ENCODE peak calls at places on chromosomes 5 and 9, in four cellular contexts. One of them, this sample, is unnamed.
A peak's percentile ranks its signal among the peaks of the same experiment; 100 is the strongest.

GRCh38 chr9:127030814-127031740 is 91.4 kb downstream of the ANGPTL2 start:
- DNase-seq in HCT116: no peak
- DNase-seq in PC-3: no peak
- DNase-seq in neural progenitor cell: no peak
- DNase-seq in this sample: no peak

GRCh38 chr5:18465833-18466681 is 831.8 kb downstream of the TAF11L14 start:
- DNase-seq in HCT116: no peak
- DNase-seq in PC-3: peak; percentile 82
- DNase-seq in neural progenitor cell: peak; percentile 74
- DNase-seq in this sample: peak; percentile 63

GRCh38 chr5:75042511-75042910 is 9.8 kb downstream of the GCNT4 start:
- DNase-seq in HCT116: no peak
- DNase-seq in PC-3: peak; percentile 28
- DNase-seq in neural progenitor cell: no peak
- DNase-seq in this sample: no peak

GRCh38 chr9:93655621-93656425 is 79.4 kb downstream of the PHF2 start:
- DNase-seq in HCT116: no peak
- DNase-seq in PC-3: no peak
- DNase-seq in neural progenitor cell: no peak
- DNase-seq in this sample: no peak

GRCh38 chr9:114410910-114411309 is 23.1 kb upstream of the AKNA start:
- DNase-seq in HCT116: no peak
- DNase-seq in PC-3: no peak
- DNase-seq in neural progenitor cell: no peak
- DNase-seq in this sample: no peak

GRCh38 chr5:79503794-79504495 is 10.0 kb downstream of the HOMER1 start:
- DNase-seq in HCT116: no peak
- DNase-seq in PC-3: peak; percentile 82
- DNase-seq in neural progenitor cell: no peak
- DNase-seq in this sample: no peak

GRCh38 chr9:98251554-98251953 is 3.9 kb downstream of the TBC1D2 start:
- DNase-seq in HCT116: peak; percentile 73
- DNase-seq in PC-3: peak; percentile 80
- DNase-seq in neural progenitor cell: no peak
- DNase-seq in this sample: no peak

GRCh38 chr5:120586646-120587045 is 122.5 kb downstream of the PRR16 start:
- DNase-seq in HCT116: no peak
- DNase-seq in PC-3: no peak
- DNase-seq in neural progenitor cell: no peak
- DNase-seq in this sample: no peak

GRCh38 chr5:1368236-1368635 is 23.3 kb upstream of the CLPTM1L start:
- DNase-seq in HCT116: no peak
- DNase-seq in PC-3: no peak
- DNase-seq in neural progenitor cell: no peak
- DNase-seq in this sample: no peak

GRCh38 chr9:129999123-129999510 is 43.9 kb downstream of the FNBP1 start:
- DNase-seq in HCT116: no peak
- DNase-seq in PC-3: no peak
- DNase-seq in neural progenitor cell: no peak
- DNase-seq in this sample: no peak

GRCh38 chr9:101352892-101353462 is 31.8 kb downstream of the BAAT start:
- DNase-seq in HCT116: no peak
- DNase-seq in PC-3: no peak
- DNase-seq in neural progenitor cell: no peak
- DNase-seq in this sample: no peak

GRCh38 chr9:132732326-132732725 is 62.1 kb downstream of the GTF3C4 start:
- DNase-seq in HCT116: no peak
- DNase-seq in PC-3: no peak
- DNase-seq in neural progenitor cell: no peak
- DNase-seq in this sample: no peak

GRCh38 chr9:128409998-128410397 is 10.7 kb upstream of the CERCAM start:
- DNase-seq in HCT116: no peak
- DNase-seq in PC-3: peak; percentile 43
- DNase-seq in neural progenitor cell: peak; percentile 64
- DNase-seq in this sample: no peak

GRCh38 chr9:130289711-130290241 is 24.2 kb downstream of the HMCN2 start:
- DNase-seq in HCT116: no peak
- DNase-seq in PC-3: no peak
- DNase-seq in neural progenitor cell: no peak
- DNase-seq in this sample: no peak

GRCh38 chr5:96373006-96373405 is 60.0 kb downstream of the PCSK1 start:
- DNase-seq in HCT116: no peak
- DNase-seq in PC-3: no peak
- DNase-seq in neural progenitor cell: no peak
- DNase-seq in this sample: no peak

GRCh38 chr5:140366770-140367630 is 7.0 kb downstream of the SLC4A9 start:
- DNase-seq in HCT116: no peak
- DNase-seq in PC-3: no peak
- DNase-seq in neural progenitor cell: no peak
- DNase-seq in this sample: no peak

GRCh38 chr9:87537625-87538024 is 40.0 kb downstream of the DAPK1 start:
- DNase-seq in HCT116: no peak
- DNase-seq in PC-3: no peak
- DNase-seq in neural progenitor cell: no peak
- DNase-seq in this sample: no peak

GRCh38 chr5:75049581-75050274 is 2.6 kb downstream of the GCNT4 start:
- DNase-seq in HCT116: peak; percentile 68
- DNase-seq in PC-3: peak; percentile 70
- DNase-seq in neural progenitor cell: peak; percentile 79
- DNase-seq in this sample: peak; percentile 45

GRCh38 chr5:1429066-1429465 is 16.2 kb downstream of the SLC6A3 start:
- DNase-seq in HCT116: no peak
- DNase-seq in PC-3: no peak
- DNase-seq in neural progenitor cell: no peak
- DNase-seq in this sample: no peak

GRCh38 chr9:90927496-90927895 is 125.9 kb downstream of the SYK start:
- DNase-seq in HCT116: no peak
- DNase-seq in PC-3: peak; percentile 22
- DNase-seq in neural progenitor cell: no peak
- DNase-seq in this sample: no peak

GRCh38 chr5:53114988-53115387 is 5.4 kb upstream of the MOCS2 start:
- DNase-seq in HCT116: no peak
- DNase-seq in PC-3: peak; percentile 45
- DNase-seq in neural progenitor cell: no peak
- DNase-seq in this sample: no peak

GRCh38 chr5:142438573-142438972 is 113.8 kb upstream of the SPRY4 start:
- DNase-seq in HCT116: no peak
- DNase-seq in PC-3: no peak
- DNase-seq in neural progenitor cell: no peak
- DNase-seq in this sample: no peak

DNA sequence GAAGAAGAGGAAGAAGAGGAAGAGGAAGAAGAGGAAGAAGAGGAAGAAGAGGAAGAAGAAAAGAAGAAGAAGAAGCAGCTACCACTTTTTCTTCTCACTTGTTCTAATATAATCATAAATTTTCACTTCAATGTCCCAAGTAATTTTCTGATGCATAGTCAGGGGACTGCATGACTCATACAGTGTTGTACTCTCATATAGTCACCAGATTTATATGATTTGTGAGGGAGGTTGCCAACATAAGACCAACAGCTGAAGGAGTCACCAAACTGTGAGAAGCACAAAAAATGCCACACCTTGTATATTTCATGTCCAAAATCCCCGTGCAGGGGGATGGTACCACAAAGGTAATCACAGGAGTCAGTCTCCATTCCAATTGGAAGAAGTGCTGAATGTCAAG is 32.7 kb upstream of the DMRTA1 start:
- DNase-seq in HCT116: no peak
- DNase-seq in PC-3: peak; percentile 75
- DNase-seq in neural progenitor cell: no peak
- DNase-seq in this sample: no peak
- TF ChIP-seq EZH2phosphoT487 in HCT116: no peak
- TF ChIP-seq EZH2phosphoT487 in PC-3: no peak
- TF ChIP-seq EZH2phosphoT487 in neural progenitor cell: no peak
- TF ChIP-seq EZH2phosphoT487 in this sample: no peak

GRCh38 chr5:8473827-8474568 is 605.0 kb downstream of the MTRR start:
- DNase-seq in HCT116: no peak
- DNase-seq in PC-3: no peak
- DNase-seq in neural progenitor cell: no peak
- DNase-seq in this sample: no peak

GRCh38 chr5:8473016-8473415 is 604.1 kb downstream of the MTRR start:
- DNase-seq in HCT116: no peak
- DNase-seq in PC-3: no peak
- DNase-seq in neural progenitor cell: no peak
- DNase-seq in this sample: no peak

GRCh38 chr5:8474569-8474930 is 605.6 kb downstream of the MTRR start:
- DNase-seq in HCT116: no peak
- DNase-seq in PC-3: no peak
- DNase-seq in neural progenitor cell: no peak
- DNase-seq in this sample: no peak

GRCh38 chr5:8478308-8478707 is 609.4 kb downstream of the MTRR start:
- DNase-seq in HCT116: no peak
- DNase-seq in PC-3: no peak
- DNase-seq in neural progenitor cell: no peak
- DNase-seq in this sample: no peak
- TF ChIP-seq EZH2phosphoT487 in HCT116: no peak
- TF ChIP-seq EZH2phosphoT487 in PC-3: no peak
- TF ChIP-seq EZH2phosphoT487 in neural progenitor cell: no peak
- TF ChIP-seq EZH2phosphoT487 in this sample: no peak

GRCh38 chr5:98793223-98793622 is 19.8 kb downstream of the RGMB start:
- DNase-seq in HCT116: no peak
- DNase-seq in PC-3: no peak
- DNase-seq in neural progenitor cell: no peak
- DNase-seq in this sample: no peak

GRCh38 chr5:98791928-98792580 is 18.6 kb downstream of the RGMB start:
- DNase-seq in HCT116: no peak
- DNase-seq in PC-3: no peak
- DNase-seq in neural progenitor cell: no peak
- DNase-seq in this sample: no peak

GRCh38 chr5:98789029-98789428 is 15.6 kb downstream of the RGMB start:
- DNase-seq in HCT116: no peak
- DNase-seq in PC-3: no peak
- DNase-seq in neural progenitor cell: no peak
- DNase-seq in this sample: no peak

GRCh38 chr5:98794001-98794400 is 20.5 kb downstream of the RGMB start:
- DNase-seq in HCT116: no peak
- DNase-seq in PC-3: no peak
- DNase-seq in neural progenitor cell: no peak
- DNase-seq in this sample: no peak

DNA sequence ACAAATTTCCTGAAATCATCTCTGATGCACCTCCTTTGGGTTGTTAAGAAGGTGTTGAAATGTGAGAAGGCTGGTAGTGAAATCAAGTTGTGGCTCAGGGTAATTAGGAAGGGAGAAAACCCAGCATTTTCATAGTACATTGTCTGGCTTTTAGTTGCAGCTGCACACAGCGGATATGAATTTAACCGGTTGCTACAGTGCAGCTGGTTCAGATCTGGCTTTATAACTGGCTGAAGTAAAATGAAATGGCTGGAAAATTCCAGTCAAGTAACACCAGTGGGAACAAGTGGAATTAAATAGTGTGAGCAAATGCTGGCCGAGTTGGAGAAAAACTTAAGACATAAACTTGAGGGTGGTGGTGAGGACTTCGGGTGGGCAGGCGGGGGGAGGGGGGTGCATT is 17.6 kb downstream of the RGMB start:
- DNase-seq in HCT116: no peak
- DNase-seq in PC-3: no peak
- DNase-seq in neural progenitor cell: no peak
- DNase-seq in this sample: no peak
- TF ChIP-seq EZH2phosphoT487 in HCT116: no peak
- TF ChIP-seq EZH2phosphoT487 in PC-3: no peak
- TF ChIP-seq EZH2phosphoT487 in neural progenitor cell: no peak
- TF ChIP-seq EZH2phosphoT487 in this sample: no peak

GRCh38 chr9:89465726-89466308 is 32.1 kb downstream of the SEMA4D start:
- DNase-seq in HCT116: no peak
- DNase-seq in PC-3: no peak
- DNase-seq in neural progenitor cell: no peak
- DNase-seq in this sample: no peak

GRCh38 chr9:89462817-89463216 is 35.1 kb downstream of the SEMA4D start:
- DNase-seq in HCT116: no peak
- DNase-seq in PC-3: no peak
- DNase-seq in neural progenitor cell: no peak
- DNase-seq in this sample: no peak

GRCh38 chr9:89466451-89467277 is 31.2 kb downstream of the SEMA4D start:
- DNase-seq in HCT116: no peak
- DNase-seq in PC-3: no peak
- DNase-seq in neural progenitor cell: no peak
- DNase-seq in this sample: no peak

GRCh38 chr9:89464991-89465390 is 32.9 kb downstream of the SEMA4D start:
- DNase-seq in HCT116: no peak
- DNase-seq in PC-3: no peak
- DNase-seq in neural progenitor cell: no peak
- DNase-seq in this sample: no peak

GRCh38 chr9:89463986-89464901 is 33.7 kb downstream of the SEMA4D start:
- DNase-seq in HCT116: no peak
- DNase-seq in PC-3: no peak
- DNase-seq in neural progenitor cell: no peak
- DNase-seq in this sample: peak; percentile 34
- TF ChIP-seq EZH2phosphoT487 in HCT116: no peak
- TF ChIP-seq EZH2phosphoT487 in PC-3: no peak
- TF ChIP-seq EZH2phosphoT487 in neural progenitor cell: no peak
- TF ChIP-seq EZH2phosphoT487 in this sample: no peak

DNA sequence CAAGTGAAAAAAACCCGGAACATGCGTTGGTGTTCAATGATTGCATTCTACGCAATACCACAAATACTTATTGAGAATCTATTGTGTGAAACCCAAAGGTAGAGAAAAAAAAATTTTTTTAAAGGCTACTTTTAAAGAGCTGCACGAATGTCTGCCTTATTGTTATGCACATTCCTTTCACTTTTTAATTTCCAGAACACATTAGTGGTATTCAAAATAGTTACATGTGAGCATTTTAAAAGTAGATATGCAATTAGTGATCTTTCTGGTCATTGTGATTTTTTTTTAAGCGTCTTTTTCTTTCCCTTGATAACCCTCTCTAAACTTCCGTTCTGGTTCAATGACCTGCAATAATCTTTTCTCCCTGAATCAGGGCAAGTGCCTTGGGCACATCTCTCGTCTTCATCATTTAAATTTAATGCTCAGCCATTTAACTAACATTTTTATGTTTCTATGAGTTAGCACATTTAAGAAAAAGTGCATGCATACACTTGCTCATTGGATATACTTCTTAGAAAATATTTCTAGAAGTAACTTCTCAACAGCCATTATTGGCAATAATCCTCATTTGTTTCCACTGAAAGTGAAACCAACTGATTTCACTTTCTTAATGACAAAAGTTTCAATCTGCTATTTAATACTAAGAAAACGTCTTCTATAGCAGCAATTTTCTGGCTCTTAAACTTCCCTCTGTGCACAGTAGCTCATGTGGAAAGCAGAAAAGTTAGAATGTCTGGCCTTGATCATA is 80.3 kb downstream of the CDH6 start:
- DNase-seq in HCT116: no peak
- DNase-seq in PC-3: no peak
- DNase-seq in neural progenitor cell: no peak
- DNase-seq in this sample: no peak
- TF ChIP-seq EZH2phosphoT487 in HCT116: no peak
- TF ChIP-seq EZH2phosphoT487 in PC-3: no peak
- TF ChIP-seq EZH2phosphoT487 in neural progenitor cell: no peak
- TF ChIP-seq EZH2phosphoT487 in this sample: no peak

DNA sequence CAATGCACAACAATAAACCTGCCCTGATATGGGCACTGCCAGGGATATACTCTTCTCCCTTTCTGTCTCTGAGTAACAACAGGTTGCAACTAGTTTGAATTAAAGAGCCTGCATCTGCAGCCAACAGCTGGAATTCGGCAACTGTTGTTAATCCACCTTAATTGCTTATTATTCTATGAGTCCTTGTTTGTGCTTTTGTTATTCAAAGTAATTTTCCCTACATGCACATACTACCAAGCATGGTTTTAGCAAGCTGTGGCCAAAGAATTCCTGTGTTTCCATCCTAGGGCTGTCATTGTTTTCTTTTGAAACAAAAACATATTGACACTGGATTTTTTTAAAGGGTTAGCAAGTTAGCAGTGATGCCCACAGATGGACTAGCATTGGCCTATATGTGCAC is 171.5 kb downstream of the EFNA5 start:
- DNase-seq in HCT116: no peak
- DNase-seq in PC-3: no peak
- DNase-seq in neural progenitor cell: peak; percentile 46
- DNase-seq in this sample: no peak
- TF ChIP-seq EZH2phosphoT487 in HCT116: no peak
- TF ChIP-seq EZH2phosphoT487 in PC-3: no peak
- TF ChIP-seq EZH2phosphoT487 in neural progenitor cell: no peak
- TF ChIP-seq EZH2phosphoT487 in this sample: no peak

This sample was measured in OCI-LY7.